ENCODE peak calls at places on chromosomes 4 and X, in six cellular contexts. Z is A549, G is endothelial cell of umbilical vein, Y is K562, A is HepG2, R is GM12878. W is an unnamed sample.

GRCh38 chrX:109954333-109954732 is 48.6 kb upstream of the TMEM164 start:
- DNase-seq in Z (no peak), G (peak), Y (no peak), A (no peak), R (no peak), W (no peak)

GRCh38 chr4:152357206-152357605 is 178.7 kb downstream of the FBXW7 start:
- DNase-seq in Z (peak), G (no peak), Y (no peak), A (no peak), R (no peak), W (peak)

GRCh38 chrX:100976211-100976610 is 6.7 kb downstream of the ARL13A start:
- DNase-seq in Z (no peak), G (no peak), Y (no peak), A (no peak), R (no peak), W (no peak)

GRCh38 chrX:18075603-18076002 is 145.1 kb downstream of the BEND2 start:
- DNase-seq in Z (no peak), G (no peak), Y (no peak), A (no peak), R (no peak), W (no peak)

GRCh38 chr4:158644341-158644740 is 27.3 kb downstream of the C4orf46 start:
- DNase-seq in Z (no peak), G (no peak), Y (no peak), A (no peak), R (no peak), W (no peak)

GRCh38 chrX:77723684-77724083 is 62.3 kb downstream of the ATRX start:
- DNase-seq in Z (no peak), G (no peak), Y (no peak), A (no peak), R (no peak), W (no peak)

GRCh38 chrX:130909469-130910136 is 6.6 kb upstream of the ENOX2 start:
- DNase-seq in Z (no peak), G (no peak), Y (peak), A (no peak), R (no peak), W (no peak)

GRCh38 chrX:71184803-71185495 is 38.1 kb upstream of the GJB1 start:
- DNase-seq in Z (no peak), G (no peak), Y (no peak), A (no peak), R (no peak), W (no peak)

GRCh38 chrX:102651968-102652744 is 873 bp downstream of the GPRASP1 start:
- DNase-seq in Z (peak), G (peak), Y (peak), A (no peak), R (no peak), W (no peak)
- TF ChIP-seq CTCF in Z (peak), G (peak), Y (peak), A (no peak), R (peak), W (no peak)

GRCh38 chr4:1870578-1871443 is at the start of gene NSD2:
- DNase-seq in Z (peak), G (peak), Y (peak), A (peak), R (no peak), W (peak)
- TF ChIP-seq POLR2A in Z (peak), G (peak), Y (peak), A (peak), R (peak), W (peak)

GRCh38 chrX:12974217-12974796 is 603 bp upstream of the TMSB4X start:
- DNase-seq in Z (peak), G (peak), Y (peak), A (no peak), R (no peak), W (peak)

GRCh38 chrX:12973561-12974216 is 1.2 kb upstream of the TMSB4X start:
- DNase-seq in Z (no peak), G (peak), Y (no peak), A (no peak), R (no peak), W (peak)

GRCh38 chrX:12975999-12976558 is 1.2 kb downstream of the TMSB4X start:
- DNase-seq in Z (peak), G (no peak), Y (peak), A (no peak), R (no peak), W (peak)

GRCh38 chrX:12974797-12975669 is at the start of gene TMSB4X:
- DNase-seq in Z (peak), G (peak), Y (peak), A (no peak), R (no peak), W (peak)

DNA sequence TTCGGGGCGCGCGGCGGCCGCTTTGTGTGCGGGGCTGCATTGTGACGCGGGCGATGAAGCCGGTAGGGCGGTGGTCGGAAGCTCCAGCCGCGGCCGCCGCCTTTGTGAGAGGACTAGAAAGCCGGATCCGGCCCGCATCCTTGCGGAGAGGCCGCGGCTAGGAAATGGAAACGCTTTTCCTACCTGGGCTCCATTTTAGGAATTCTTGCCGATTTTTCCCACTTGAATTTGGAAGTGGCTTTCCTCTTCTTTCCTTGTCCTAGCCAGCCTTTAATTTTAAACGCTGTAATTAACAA is 708 bp downstream of the TMSB4X start:
- DNase-seq in Z (no peak), G (no peak), Y (no peak), A (no peak), R (no peak), W (no peak)
- TF ChIP-seq MYC in Z (no peak), G (no peak), Y (no peak), A (no peak), R (no peak), W (no peak)

GRCh38 chr4:104015680-104016079 is 295.9 kb upstream of the TACR3 start:
- DNase-seq in Z (peak), G (no peak), Y (no peak), A (peak), R (no peak), W (peak)
- TF ChIP-seq CTCF in Z (peak), G (no peak), Y (no peak), A (peak), R (peak), W (peak)

DNA sequence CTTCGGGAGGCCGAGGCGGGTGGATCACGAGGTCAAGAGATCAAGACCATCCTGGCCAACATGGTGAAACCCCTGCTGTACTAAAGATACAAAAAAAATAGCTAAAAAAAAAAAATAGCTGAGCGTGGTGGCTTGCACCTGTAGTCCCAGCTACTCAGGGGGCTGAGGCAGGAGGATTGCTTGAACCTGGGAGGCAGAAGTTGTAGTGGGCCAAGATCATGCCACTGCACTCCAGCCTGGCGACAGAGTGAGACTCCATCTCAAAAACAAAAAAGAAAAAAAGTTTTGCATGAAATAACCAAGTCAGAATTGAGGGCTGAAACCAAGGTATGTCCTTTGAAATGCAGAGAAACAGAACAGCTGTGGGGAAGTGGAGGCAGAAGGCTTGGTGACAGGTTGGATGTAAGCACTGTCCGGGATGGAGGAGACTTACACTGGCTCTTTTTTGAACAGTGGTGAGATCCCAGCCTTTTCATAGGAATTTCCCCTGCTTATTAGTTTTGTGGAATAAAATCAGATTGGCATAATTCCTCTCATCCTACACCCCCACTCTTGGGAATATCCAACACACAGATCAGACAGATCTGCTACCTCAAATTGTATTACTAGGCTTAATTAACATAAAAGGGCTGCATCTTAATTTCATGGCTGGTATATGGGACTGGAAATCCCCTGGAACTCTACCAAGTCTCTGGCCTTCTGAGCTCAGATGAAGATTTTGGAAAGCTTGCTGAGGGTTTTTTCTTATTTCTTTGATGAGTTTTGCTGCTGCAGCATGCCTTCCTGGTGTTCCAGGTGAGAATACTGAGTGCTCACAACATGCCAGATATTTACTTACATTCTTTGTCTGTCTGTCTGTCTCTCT is 18.8 kb upstream of the C4orf36 start:
- DNase-seq in Z (no peak), G (no peak), Y (no peak), A (no peak), R (no peak), W (no peak)
- TF ChIP-seq POLR2A in Z (no peak), G (no peak), Y (no peak), A (no peak), R (no peak), W (no peak)

W was measured in NB4.